ENCODE peak calls at places on chromosomes 5 and 9, in nine cellular contexts. One of them, this sample, is unnamed.

GRCh38 chr5:151020304-151021031 is at the start of gene GPX3:
- DNase-seq in amniotic epithelial cell: peak
- DNase-seq in SK-MEL-5: no peak
- DNase-seq in A673: peak
- DNase-seq in AG09309: no peak
- DNase-seq in GM03348: peak
- DNase-seq in neuronal stem cell: peak
- DNase-seq in T-cell: peak
- DNase-seq in stimulated activated naive CD4-positive, alpha-beta T cell: peak
- DNase-seq in this sample: peak

GRCh38 chr5:145521066-145521465 is 314.1 kb downstream of the PRELID2 start:
- DNase-seq in amniotic epithelial cell: no peak
- DNase-seq in SK-MEL-5: peak
- DNase-seq in A673: peak
- DNase-seq in AG09309: no peak
- DNase-seq in GM03348: no peak
- DNase-seq in neuronal stem cell: peak
- DNase-seq in T-cell: no peak
- DNase-seq in stimulated activated naive CD4-positive, alpha-beta T cell: no peak
- DNase-seq in this sample: no peak

GRCh38 chr5:56989676-56990075 is 37.8 kb upstream of the MIER3 start:
- DNase-seq in amniotic epithelial cell: no peak
- DNase-seq in SK-MEL-5: no peak
- DNase-seq in A673: no peak
- DNase-seq in AG09309: no peak
- DNase-seq in GM03348: no peak
- DNase-seq in neuronal stem cell: no peak
- DNase-seq in T-cell: no peak
- DNase-seq in stimulated activated naive CD4-positive, alpha-beta T cell: no peak
- DNase-seq in this sample: no peak

GRCh38 chr5:138967806-138968448 is 92.8 kb upstream of the LRRTM2 start:
- DNase-seq in amniotic epithelial cell: no peak
- DNase-seq in SK-MEL-5: no peak
- DNase-seq in A673: no peak
- DNase-seq in AG09309: no peak
- DNase-seq in GM03348: no peak
- DNase-seq in neuronal stem cell: no peak
- DNase-seq in T-cell: no peak
- DNase-seq in stimulated activated naive CD4-positive, alpha-beta T cell: no peak
- DNase-seq in this sample: no peak

GRCh38 chr9:3863114-3863528 is 337.3 kb upstream of the RFX3 start:
- DNase-seq in amniotic epithelial cell: peak
- DNase-seq in SK-MEL-5: peak
- DNase-seq in A673: peak
- DNase-seq in AG09309: peak
- DNase-seq in GM03348: peak
- DNase-seq in neuronal stem cell: no peak
- DNase-seq in T-cell: no peak
- DNase-seq in stimulated activated naive CD4-positive, alpha-beta T cell: no peak
- DNase-seq in this sample: peak

GRCh38 chr5:1213508-1214162 is 11.5 kb upstream of the SLC6A18 start:
- DNase-seq in amniotic epithelial cell: no peak
- DNase-seq in SK-MEL-5: no peak
- DNase-seq in A673: no peak
- DNase-seq in AG09309: no peak
- DNase-seq in GM03348: no peak
- DNase-seq in neuronal stem cell: no peak
- DNase-seq in T-cell: no peak
- DNase-seq in stimulated activated naive CD4-positive, alpha-beta T cell: no peak
- DNase-seq in this sample: no peak

GRCh38 chr5:31382051-31382878 is 149.6 kb downstream of the DROSHA start:
- DNase-seq in amniotic epithelial cell: peak
- DNase-seq in SK-MEL-5: no peak
- DNase-seq in A673: no peak
- DNase-seq in AG09309: no peak
- DNase-seq in GM03348: no peak
- DNase-seq in neuronal stem cell: peak
- DNase-seq in T-cell: no peak
- DNase-seq in stimulated activated naive CD4-positive, alpha-beta T cell: no peak
- DNase-seq in this sample: no peak

GRCh38 chr5:151298063-151298462 is 5.5 kb downstream of the SLC36A3 start:
- DNase-seq in amniotic epithelial cell: peak
- DNase-seq in SK-MEL-5: peak
- DNase-seq in A673: peak
- DNase-seq in AG09309: peak
- DNase-seq in GM03348: peak
- DNase-seq in neuronal stem cell: no peak
- DNase-seq in T-cell: no peak
- DNase-seq in stimulated activated naive CD4-positive, alpha-beta T cell: no peak
- DNase-seq in this sample: peak

GRCh38 chr9:110125207-110125751 is 82.7 kb downstream of the C9orf152 start:
- DNase-seq in amniotic epithelial cell: peak
- DNase-seq in SK-MEL-5: peak
- DNase-seq in A673: no peak
- DNase-seq in AG09309: peak
- DNase-seq in GM03348: no peak
- DNase-seq in neuronal stem cell: peak
- DNase-seq in T-cell: no peak
- DNase-seq in stimulated activated naive CD4-positive, alpha-beta T cell: no peak
- DNase-seq in this sample: peak

GRCh38 chr5:175436403-175436802 is 7.6 kb downstream of the DRD1 start:
- DNase-seq in amniotic epithelial cell: no peak
- DNase-seq in SK-MEL-5: no peak
- DNase-seq in A673: no peak
- DNase-seq in AG09309: no peak
- DNase-seq in GM03348: no peak
- DNase-seq in neuronal stem cell: no peak
- DNase-seq in T-cell: no peak
- DNase-seq in stimulated activated naive CD4-positive, alpha-beta T cell: no peak
- DNase-seq in this sample: no peak

GRCh38 chr9:80028501-80028900 is 456.7 kb downstream of the TLE4 start:
- DNase-seq in amniotic epithelial cell: peak
- DNase-seq in SK-MEL-5: no peak
- DNase-seq in A673: no peak
- DNase-seq in AG09309: peak
- DNase-seq in GM03348: peak
- DNase-seq in neuronal stem cell: no peak
- DNase-seq in T-cell: no peak
- DNase-seq in stimulated activated naive CD4-positive, alpha-beta T cell: no peak
- DNase-seq in this sample: no peak

GRCh38 chr5:38672059-38672791 is 115.8 kb upstream of the LIFR start:
- DNase-seq in amniotic epithelial cell: peak
- DNase-seq in SK-MEL-5: peak
- DNase-seq in A673: peak
- DNase-seq in AG09309: no peak
- DNase-seq in GM03348: no peak
- DNase-seq in neuronal stem cell: no peak
- DNase-seq in T-cell: no peak
- DNase-seq in stimulated activated naive CD4-positive, alpha-beta T cell: no peak
- DNase-seq in this sample: no peak

GRCh38 chr9:26789959-26790358 is 102.6 kb downstream of the CAAP1 start:
- DNase-seq in amniotic epithelial cell: peak
- DNase-seq in SK-MEL-5: no peak
- DNase-seq in A673: peak
- DNase-seq in AG09309: no peak
- DNase-seq in GM03348: peak
- DNase-seq in neuronal stem cell: no peak
- DNase-seq in T-cell: no peak
- DNase-seq in stimulated activated naive CD4-positive, alpha-beta T cell: no peak
- DNase-seq in this sample: no peak